ENCODE peak calls at places on chromosomes 13 and 19, in six cellular contexts. D is transverse colon, X is fibroblast of mammary gland, H is BE2C, P is MM.1S, J is spleen. A is an unnamed sample.

GRCh38 chr19:33416307-33417215 is 43.1 kb downstream of the CEBPG start:
- DNase-seq in D (peak), X (peak), H (peak), P (peak), J (no peak), A (peak)

GRCh38 chr13:50126378-50127016 is 111.3 kb downstream of the KCNRG start:
- DNase-seq in D (peak), X (peak), H (no peak), P (peak), J (peak), A (peak)

GRCh38 chr19:7272856-7273578 is 21.2 kb downstream of the INSR start:
- DNase-seq in D (no peak), X (peak), H (no peak), P (no peak), J (no peak), A (peak)

GRCh38 chr13:37485766-37486165 is 112.8 kb downstream of the POSTN start:
- DNase-seq in D (no peak), X (peak), H (no peak), P (no peak), J (no peak), A (no peak)

GRCh38 chr19:17323973-17324327 is 10.7 kb downstream of the ANO8 start:
- DNase-seq in D (no peak), X (no peak), H (no peak), P (no peak), J (no peak), A (no peak)

GRCh38 chr13:79749985-79750551 is 269.1 kb downstream of the NDFIP2 start:
- DNase-seq in D (peak), X (peak), H (peak), P (no peak), J (no peak), A (no peak)

GRCh38 chr13:29918845-29919244 is 68.4 kb upstream of the UBL3 start:
- DNase-seq in D (no peak), X (peak), H (no peak), P (no peak), J (no peak), A (no peak)

GRCh38 chr19:30567535-30568232 is 195.5 kb downstream of the ZNF536 start:
- DNase-seq in D (no peak), X (peak), H (peak), P (no peak), J (no peak), A (no peak)

GRCh38 chr19:53511933-53512374 is 26.0 kb upstream of the ZNF331 start:
- DNase-seq in D (peak), X (peak), H (peak), P (no peak), J (no peak), A (no peak)

GRCh38 chr19:6733338-6734095 is 3.9 kb downstream of the GPR108 start:
- DNase-seq in D (no peak), X (no peak), H (no peak), P (no peak), J (no peak), A (no peak)

GRCh38 chr19:10417598-10418280 is 2.6 kb upstream of the PDE4A start:
- DNase-seq in D (no peak), X (no peak), H (peak), P (no peak), J (no peak), A (no peak)
- H3K4me3 ChIP-seq in D (no peak), X (no peak), H (peak), P (no peak), J (no peak), A (no peak)

DNA sequence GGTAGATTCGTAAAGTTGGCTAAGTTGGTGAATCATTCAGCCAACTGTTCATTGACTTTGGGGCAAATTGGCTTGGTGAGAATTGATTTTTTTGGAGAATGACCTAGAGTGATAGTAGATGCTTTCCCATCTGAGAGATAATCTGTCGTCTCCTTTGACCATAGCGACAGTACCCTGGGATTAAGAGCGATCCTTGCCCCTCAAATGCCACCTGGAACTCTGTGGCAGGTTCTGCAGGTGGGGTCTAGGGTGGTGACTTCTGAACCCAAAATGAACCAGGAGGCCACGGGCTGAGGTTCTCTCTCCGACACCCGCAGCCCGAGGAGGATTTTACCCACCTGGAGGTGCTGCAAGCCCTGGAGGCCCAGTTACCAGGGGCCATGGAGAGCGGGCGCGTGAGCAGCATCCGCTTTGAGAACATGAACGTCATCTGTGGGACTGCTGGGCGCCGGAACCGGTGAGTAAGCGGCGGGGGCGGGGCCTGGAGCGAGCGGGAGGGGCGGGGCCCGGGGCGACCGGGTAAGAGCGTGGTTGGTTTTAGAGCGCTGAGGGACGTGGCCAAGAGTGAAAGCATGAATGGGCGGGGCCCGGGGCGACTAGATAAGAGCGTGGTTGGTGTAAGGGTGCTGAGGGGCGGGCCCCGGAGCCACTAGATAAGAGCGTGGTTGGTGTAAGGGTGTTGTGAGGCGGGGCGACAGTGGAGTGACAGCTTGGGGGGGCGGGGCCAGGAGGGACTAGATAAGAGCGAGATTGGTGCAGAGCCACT is 8.6 kb downstream of the C19orf81 start:
- DNase-seq in D (peak), X (peak), H (peak), P (peak), J (peak), A (peak)
- H3K4me3 ChIP-seq in D (no peak), X (no peak), H (peak), P (no peak), J (peak), A (peak)

DNA sequence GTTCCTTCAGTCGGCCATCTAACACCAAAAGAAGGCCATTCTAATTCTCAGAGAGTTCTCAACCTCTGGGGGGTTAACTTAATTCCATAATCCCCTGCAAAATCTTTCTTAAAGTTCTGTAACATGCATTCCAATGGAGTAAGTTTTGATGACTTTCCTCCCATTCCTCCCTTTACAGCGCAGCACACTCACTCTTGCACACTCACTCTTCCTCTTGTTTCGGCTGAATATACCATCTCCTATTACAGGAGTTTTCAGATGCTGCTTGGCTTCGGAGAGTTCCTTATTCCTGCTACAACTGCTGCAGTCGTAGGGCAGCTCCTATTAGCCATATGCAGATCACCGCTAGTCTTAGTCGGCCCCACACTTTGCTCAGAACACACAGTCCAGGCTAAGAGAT is 53.6 kb downstream of the OR10H4 start:
- DNase-seq in D (no peak), X (peak), H (no peak), P (no peak), J (no peak), A (no peak)
- H3K4me3 ChIP-seq in D (no peak), X (peak), H (no peak), P (no peak), J (peak), A (no peak)

GRCh38 chr13:39448831-39449230 is 154.2 kb downstream of the LHFPL6 start:
- DNase-seq in D (no peak), X (no peak), H (no peak), P (no peak), J (no peak), A (no peak)

GRCh38 chr13:39450176-39450575 is 152.8 kb downstream of the LHFPL6 start:
- DNase-seq in D (no peak), X (no peak), H (no peak), P (no peak), J (no peak), A (no peak)

GRCh38 chr13:39451860-39452301 is 151.1 kb downstream of the LHFPL6 start:
- DNase-seq in D (peak), X (peak), H (no peak), P (no peak), J (no peak), A (no peak)

GRCh38 chr13:39451301-39451700 is 151.7 kb downstream of the LHFPL6 start:
- DNase-seq in D (no peak), X (peak), H (no peak), P (no peak), J (no peak), A (no peak)

GRCh38 chr13:39446865-39447264 is 156.1 kb downstream of the LHFPL6 start:
- DNase-seq in D (no peak), X (no peak), H (no peak), P (no peak), J (no peak), A (no peak)
- H3K4me3 ChIP-seq in D (no peak), X (no peak), H (no peak), P (no peak), J (no peak), A (no peak)

GRCh38 chr19:46635920-46636761 is at the start of gene GNG8:
- DNase-seq in D (no peak), X (no peak), H (no peak), P (no peak), J (peak), A (no peak)
- H3K4me3 ChIP-seq in D (no peak), X (no peak), H (no peak), P (no peak), J (no peak), A (no peak)

DNA sequence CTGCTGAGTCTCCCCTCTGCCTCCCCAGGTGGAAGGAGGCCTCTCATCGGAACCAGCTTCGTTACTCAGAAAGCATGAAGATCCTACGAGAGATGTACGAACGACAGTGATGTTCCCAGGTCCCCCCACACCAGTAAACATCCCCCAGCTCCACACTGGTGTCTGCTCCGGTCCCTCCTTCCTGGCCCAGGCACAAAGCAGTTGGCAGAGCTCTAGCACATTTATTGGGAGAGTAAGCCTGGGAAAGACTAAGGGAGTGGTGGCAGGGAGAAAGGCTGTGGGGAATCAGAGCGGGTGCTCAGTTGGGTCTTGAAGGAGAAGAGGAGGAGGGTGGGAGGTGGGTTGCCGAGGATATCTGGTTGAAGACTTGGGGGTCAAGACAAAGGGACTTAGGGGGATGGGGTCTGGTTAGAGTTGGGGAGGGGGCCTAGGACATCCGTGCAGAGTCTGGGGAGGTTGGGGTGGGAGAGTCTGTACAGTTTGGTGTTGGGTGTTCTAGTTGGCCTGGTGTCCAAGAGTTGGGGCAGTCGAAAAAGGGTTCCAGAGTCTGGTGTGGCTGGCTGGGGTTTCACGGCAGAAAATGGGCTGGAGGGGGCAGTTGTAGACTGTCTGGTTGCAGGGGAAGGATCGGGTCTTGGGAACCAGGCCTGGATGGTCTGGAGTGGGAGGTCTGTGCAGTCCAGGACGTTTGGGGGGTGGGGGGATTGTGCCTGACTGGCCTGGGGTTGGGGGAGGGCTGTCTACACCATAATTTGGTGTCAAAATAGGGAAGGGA is 2.3 kb downstream of the HSPB6 start:
- DNase-seq in D (peak), X (peak), H (no peak), P (no peak), J (no peak), A (no peak)
- H3K4me3 ChIP-seq in D (no peak), X (peak), H (no peak), P (no peak), J (no peak), A (no peak)

A was measured in Jurkat, Clone E6-1.